ENCODE peak calls at places on chromosomes 4 and X, in four cellular contexts. H, R, P and Z are unnamed samples.

GRCh38 chrX:19804168-19804567 is 83.2 kb downstream of the SH3KBP1 start:
- DNase-seq in H (no peak), R (no peak), P (no peak), Z (no peak)

GRCh38 chr4:167826281-167826680 is 266.1 kb upstream of the ANXA10 start:
- DNase-seq in H (no peak), R (no peak), P (no peak), Z (no peak)

GRCh38 chr4:180923476-180923875 is 1319.7 kb upstream of the TENM3 start:
- DNase-seq in H (no peak), R (no peak), P (no peak), Z (no peak)

GRCh38 chr4:41572414-41572986 is 34.5 kb downstream of the LIMCH1 start:
- DNase-seq in H (no peak), R (no peak), P (no peak), Z (no peak)

GRCh38 chrX:25427873-25428555 is 412.2 kb upstream of the ARX start:
- DNase-seq in H (no peak), R (no peak), P (no peak), Z (no peak)

GRCh38 chr4:173169178-173169427 is 492 bp downstream of the GALNT7 start:
- DNase-seq in H (no peak), R (no peak), P (no peak), Z (no peak)

GRCh38 chr4:61202100-61202637 is 2.0 kb downstream of the ADGRL3 start:
- DNase-seq in H (no peak), R (no peak), P (no peak), Z (no peak)

GRCh38 chrX:3393168-3393567 is 46.7 kb upstream of the MXRA5 start:
- DNase-seq in H (no peak), R (no peak), P (no peak), Z (no peak)

GRCh38 chr4:37453361-37454262 is 209.1 kb downstream of the NWD2 start:
- DNase-seq in H (no peak), R (peak), P (peak), Z (peak)

GRCh38 chr4:40992472-40993298 is 221.7 kb downstream of the APBB2 start:
- DNase-seq in H (no peak), R (peak), P (no peak), Z (no peak)

GRCh38 chr4:86977621-86978184 is 42.9 kb downstream of the AFF1 start:
- DNase-seq in H (no peak), R (peak), P (peak), Z (no peak)

GRCh38 chr4:73479323-73479722 is 2.2 kb upstream of the AFM start:
- DNase-seq in H (no peak), R (no peak), P (no peak), Z (no peak)